ENCODE peak calls at places on chromosomes 1 and 21, in nine cellular contexts. Z is cardiac muscle cell, X is neural progenitor cell, L is nephron progenitor cell, T is glutamatergic neuron, W is foreskin keratinocyte, S is lower lobe of right lung, Y is MM.1S, G is IMR-90. K is an unnamed sample.

GRCh38 chr1:61993331-61993961 is 201.2 kb upstream of the L1TD1 start:
- DNase-seq in W (peak), G (no peak), Z (no peak), Y (no peak), S (no peak), X (no peak), T (no peak), L (no peak), K (no peak)

GRCh38 chr21:44496196-44496899 is 41.0 kb downstream of the LRRC3 start:
- DNase-seq in X (no peak), Z (no peak), W (no peak), L (no peak), S (no peak), G (no peak), T (no peak), Y (no peak), K (no peak)

GRCh38 chr1:231990388-231990787 is 363.8 kb downstream of the DISC1 start:
- DNase-seq in L (no peak), T (no peak), W (no peak), X (no peak), G (no peak), Y (no peak), S (no peak), Z (no peak), K (no peak)

GRCh38 chr1:3641046-3641760 is 8.7 kb downstream of the WRAP73 start:
- DNase-seq in W (no peak), G (no peak), Y (no peak), S (no peak), Z (no peak), T (no peak), L (no peak), X (no peak), K (no peak)

GRCh38 chr1:174324939-174325338 is 122.8 kb upstream of the GPR52 start:
- DNase-seq in X (no peak), W (no peak), Z (no peak), T (no peak), Y (peak), G (no peak), S (no peak), L (no peak), K (no peak)

GRCh38 chr1:39901486-39902120 is at the start of gene MYCL:
- DNase-seq in L (peak), T (peak), W (no peak), G (peak), Y (peak), S (peak), Z (peak), X (peak), K (peak)

GRCh38 chr1:196381544-196381943 is 226.7 kb downstream of the KCNT2 start:
- DNase-seq in S (no peak), Y (no peak), L (no peak), W (no peak), G (no peak), Z (no peak), X (no peak), T (no peak), K (no peak)

GRCh38 chr1:228210076-228210651 is 2.3 kb downstream of the OBSCN start:
- DNase-seq in G (no peak), X (peak), T (no peak), L (no peak), S (no peak), Z (no peak), Y (no peak), W (no peak), K (no peak)

GRCh38 chr1:201877877-201878339 is 10.8 kb upstream of the SHISA4 start:
- DNase-seq in T (no peak), X (peak), Z (peak), W (no peak), G (peak), S (no peak), Y (peak), L (no peak), K (no peak)

GRCh38 chr1:209612646-209613350 is 29.3 kb downstream of the CAMK1G start:
- DNase-seq in T (no peak), Z (no peak), W (peak), Y (no peak), X (no peak), G (no peak), L (no peak), S (no peak), K (no peak)

GRCh38 chr1:209610378-209610905 is 26.9 kb downstream of the CAMK1G start:
- DNase-seq in L (no peak), T (no peak), Y (no peak), X (no peak), G (no peak), S (no peak), W (peak), Z (peak), K (no peak)

GRCh38 chr1:209614151-209614420 is 30.6 kb downstream of the CAMK1G start:
- DNase-seq in T (no peak), W (no peak), X (no peak), L (no peak), S (no peak), G (no peak), Z (no peak), Y (no peak), K (no peak)

GRCh38 chr1:209613351-209614150 is 30.0 kb downstream of the CAMK1G start:
- DNase-seq in Y (no peak), Z (no peak), L (no peak), G (no peak), X (no peak), S (no peak), T (no peak), W (peak), K (no peak)

DNA sequence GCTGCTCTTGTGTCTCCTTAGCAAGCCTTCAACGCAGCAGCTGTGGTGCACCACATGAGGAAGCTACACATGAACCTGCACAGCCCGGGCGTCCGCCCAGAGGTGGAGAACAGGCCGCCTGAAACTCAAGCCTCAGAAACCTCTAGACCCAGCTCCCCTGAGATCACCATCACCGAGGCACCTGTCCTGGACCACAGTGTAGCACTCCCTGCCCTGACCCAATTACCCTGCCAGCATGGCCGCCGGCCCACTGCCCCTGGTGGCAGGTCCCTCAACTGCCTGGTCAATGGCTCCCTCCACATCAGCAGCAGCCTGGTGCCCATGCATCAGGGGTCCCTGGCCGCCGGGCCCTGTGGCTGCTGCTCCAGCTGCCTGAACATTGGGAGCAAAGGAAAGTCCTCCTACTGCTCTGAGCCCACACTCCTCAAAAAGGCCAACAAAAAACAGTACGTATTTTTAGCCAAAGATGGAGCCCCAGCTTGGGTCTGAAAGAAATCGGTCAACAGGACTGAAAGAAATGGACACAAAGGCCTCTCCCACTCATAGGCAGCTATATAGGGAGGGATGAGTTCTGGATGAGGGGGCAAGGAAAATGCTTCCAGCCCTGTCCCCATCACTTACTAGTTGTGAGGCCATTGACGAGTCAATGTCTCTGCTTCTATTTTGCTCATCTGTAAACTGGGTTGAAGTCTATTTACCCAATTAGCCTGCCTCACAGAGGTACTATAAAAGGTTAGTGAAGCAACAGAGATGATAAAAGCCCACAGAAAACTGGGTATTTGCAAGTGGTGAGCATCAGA is 28.5 kb downstream of the CAMK1G start:
- DNase-seq in L (no peak), Y (peak), X (no peak), S (no peak), Z (no peak), T (no peak), W (peak), G (no peak), K (no peak)
- TF ChIP-seq CTCF in L (no peak), Y (peak), X (peak), S (no peak), Z (no peak), T (peak), W (peak), G (no peak), K (no peak)

GRCh38 chr21:42553435-42553834 is 39.8 kb downstream of the SLC37A1 start:
- DNase-seq in W (no peak), Z (no peak), L (no peak), G (no peak), S (no peak), T (peak), Y (no peak), X (no peak), K (no peak)
- TF ChIP-seq CTCF in W (no peak), Z (peak), L (no peak), G (no peak), S (no peak), T (no peak), Y (peak), X (no peak), K (no peak)

GRCh38 chr1:118185083-118185899 is at the start of gene SPAG17:
- DNase-seq in T (peak), S (peak), X (peak), Z (peak), G (peak), L (peak), Y (no peak), W (peak), K (peak)
- TF ChIP-seq CTCF in T (no peak), S (no peak), X (peak), Z (peak), G (peak), L (peak), Y (no peak), W (peak), K (peak)

GRCh38 chr21:30733026-30733425 is 14.0 kb downstream of the KRTAP21-2 start:
- DNase-seq in W (no peak), X (no peak), G (no peak), L (no peak), Z (no peak), Y (no peak), T (no peak), S (no peak), K (no peak)
- TF ChIP-seq CTCF in W (peak), X (no peak), G (no peak), L (no peak), Z (no peak), Y (no peak), T (no peak), S (no peak), K (no peak)

GRCh38 chr1:154955718-154956513 is at the start of gene PBXIP1:
- DNase-seq in Z (peak), T (peak), Y (peak), W (peak), X (peak), G (peak), S (no peak), L (peak), K (peak)
- TF ChIP-seq CTCF in Z (peak), T (no peak), Y (peak), W (peak), X (peak), G (peak), S (no peak), L (peak), K (peak)